ENCODE peak calls at places on chromosomes 12 and 14, in six cellular contexts. U, X, H, K, G and Z are unnamed samples.

GRCh38 chr14:75050852-75051555 is at the start of gene MLH3:
- DNase-seq in X (peak), G (peak), U (peak), H (peak), K (peak), Z (peak)

GRCh38 chr12:70645494-70646317 is 8.5 kb upstream of the PTPRB start:
- DNase-seq in K (peak), U (no peak), X (peak), G (no peak), H (peak), Z (no peak)

GRCh38 chr12:27751386-27752047 is 28.5 kb upstream of the KLHL42 start:
- DNase-seq in G (no peak), U (no peak), X (no peak), H (peak), K (no peak), Z (no peak)

GRCh38 chr14:92471919-92472318 is 41.7 kb upstream of the RIN3 start:
- DNase-seq in K (peak), G (no peak), H (no peak), X (peak), U (no peak), Z (no peak)

GRCh38 chr12:113898466-113898865 is 67.7 kb downstream of the RBM19 start:
- DNase-seq in X (no peak), H (no peak), G (no peak), U (no peak), K (no peak), Z (no peak)

GRCh38 chr14:52332269-52332668 is 18.2 kb downstream of the PTGER2 start:
- DNase-seq in U (no peak), H (no peak), G (no peak), X (no peak), K (peak), Z (no peak)

GRCh38 chr12:100826323-100826722 is 31.7 kb downstream of the ANO4 start:
- DNase-seq in K (peak), U (no peak), G (no peak), X (peak), H (no peak), Z (no peak)

GRCh38 chr12:108438687-108439086 is 76.4 kb upstream of the FICD start:
- DNase-seq in X (no peak), U (no peak), H (no peak), K (no peak), G (no peak), Z (no peak)

GRCh38 chr14:80395031-80395430 is 183.7 kb upstream of the DIO2 start:
- DNase-seq in G (no peak), H (no peak), U (no peak), K (peak), X (no peak), Z (no peak)

GRCh38 chr12:96236221-96236822 is 42.1 kb downstream of the ELK3 start:
- DNase-seq in G (no peak), U (no peak), H (no peak), K (peak), X (peak), Z (no peak)

GRCh38 chr14:104876251-104876699 is 11.2 kb downstream of the CEP170B start:
- DNase-seq in U (no peak), H (peak), K (peak), X (peak), G (peak), Z (peak)

GRCh38 chr14:31834616-31835015 is 242.5 kb upstream of the ARHGAP5 start:
- DNase-seq in K (peak), H (no peak), U (no peak), G (no peak), X (peak), Z (no peak)

DNA sequence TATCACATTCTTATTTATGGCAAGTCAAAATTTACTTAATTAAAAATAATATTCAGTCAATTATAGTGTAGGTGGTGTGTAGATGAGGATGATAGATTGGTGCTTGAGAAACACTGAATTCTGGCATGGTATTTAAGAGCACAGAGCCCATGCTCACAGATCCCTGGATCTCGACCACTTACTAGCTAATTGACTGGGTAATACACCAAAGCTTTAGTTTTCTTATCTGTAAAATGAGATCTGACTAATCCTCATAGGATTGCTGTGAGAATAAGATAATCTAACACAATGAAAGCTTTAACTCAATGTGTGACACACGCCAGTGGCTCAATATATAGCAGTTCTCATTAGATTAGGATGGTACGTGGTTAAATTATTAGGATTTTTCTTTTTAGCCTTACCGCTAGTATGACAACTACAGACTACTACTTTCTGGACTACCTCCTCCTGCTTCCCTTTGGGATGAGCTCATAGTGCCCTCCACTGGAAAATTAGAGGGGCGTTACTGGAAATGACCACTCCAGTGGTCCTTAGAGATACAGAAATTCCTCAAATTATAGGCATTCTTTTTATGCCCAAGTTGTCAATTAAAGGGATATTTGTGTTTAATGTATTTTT is 482.8 kb upstream of the TBX3 start:
- DNase-seq in H (no peak), U (no peak), G (no peak), K (peak), X (peak), Z (no peak)
- TF ChIP-seq CTCF in H (peak), U (no peak), G (peak), K (peak), X (peak), Z (no peak)

GRCh38 chr12:85836716-85837100 is 499 bp upstream of the RASSF9 start:
- DNase-seq in G (no peak), H (no peak), K (no peak), X (no peak), U (no peak), Z (no peak)
- TF ChIP-seq CTCF in G (no peak), H (no peak), K (no peak), X (no peak), U (no peak), Z (no peak)

GRCh38 chr12:121003650-121004049 is 12.6 kb downstream of the C12orf43 start:
- DNase-seq in K (no peak), U (no peak), G (no peak), H (no peak), X (no peak), Z (no peak)
- TF ChIP-seq CTCF in K (peak), U (no peak), G (peak), H (peak), X (no peak), Z (no peak)

GRCh38 chr12:48331389-48331788 is 19.3 kb downstream of the ZNF641 start:
- DNase-seq in X (no peak), U (no peak), K (no peak), G (no peak), H (no peak), Z (no peak)

GRCh38 chr12:48340891-48341290 is 9.8 kb downstream of the ZNF641 start:
- DNase-seq in G (no peak), K (no peak), X (no peak), U (no peak), H (no peak), Z (no peak)

GRCh38 chr12:48334807-48335206 is 15.9 kb downstream of the ZNF641 start:
- DNase-seq in H (no peak), K (no peak), X (no peak), G (no peak), U (no peak), Z (no peak)

GRCh38 chr12:48336066-48336465 is 14.7 kb downstream of the ZNF641 start:
- DNase-seq in H (no peak), X (no peak), G (no peak), K (no peak), U (no peak), Z (no peak)

GRCh38 chr12:48336564-48336963 is 14.2 kb downstream of the ZNF641 start:
- DNase-seq in K (no peak), X (no peak), G (no peak), H (no peak), U (no peak), Z (no peak)
- TF ChIP-seq CTCF in K (no peak), X (no peak), G (no peak), H (peak), U (peak), Z (no peak)

GRCh38 chr12:95096852-95097251 is 23.4 kb upstream of the NR2C1 start:
- DNase-seq in U (no peak), X (no peak), G (no peak), K (peak), H (no peak), Z (no peak)
- TF ChIP-seq CTCF in U (no peak), X (no peak), G (no peak), K (no peak), H (no peak), Z (no peak)

GRCh38 chr12:92629349-92630065 is 73.3 kb upstream of the PLEKHG7 start:
- DNase-seq in U (no peak), K (peak), X (peak), H (peak), G (no peak), Z (no peak)

GRCh38 chr12:92628476-92628875 is 74.3 kb upstream of the PLEKHG7 start:
- DNase-seq in K (peak), H (no peak), U (no peak), X (peak), G (no peak), Z (no peak)

GRCh38 chr12:92624236-92624635 is 78.6 kb upstream of the PLEKHG7 start:
- DNase-seq in K (peak), U (no peak), G (no peak), X (peak), H (no peak), Z (no peak)

GRCh38 chr12:92625639-92626310 is 77.0 kb upstream of the PLEKHG7 start:
- DNase-seq in U (no peak), X (no peak), K (no peak), G (no peak), H (no peak), Z (no peak)

DNA sequence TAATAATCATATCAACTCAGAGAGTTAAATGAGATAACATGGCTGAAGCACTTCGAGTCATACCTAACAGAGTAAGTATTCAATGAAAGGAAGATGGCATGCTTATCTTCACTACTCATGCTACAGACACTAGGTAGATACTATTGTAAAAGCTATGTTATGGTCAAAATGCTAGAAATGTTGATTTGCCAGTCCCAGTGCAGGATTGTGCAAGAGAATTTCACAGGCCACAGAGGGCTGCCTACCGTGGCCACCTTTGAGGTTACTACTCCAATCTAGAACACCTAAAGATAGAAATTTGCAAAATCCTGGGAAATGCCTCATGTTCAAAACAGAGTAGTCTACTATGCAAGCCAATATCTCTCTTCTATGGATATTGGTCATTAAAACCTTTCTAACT is 75.3 kb upstream of the PLEKHG7 start:
- DNase-seq in U (no peak), G (no peak), K (no peak), X (no peak), H (no peak), Z (no peak)
- TF ChIP-seq CTCF in U (no peak), G (no peak), K (no peak), X (no peak), H (no peak), Z (no peak)